ENCODE peak calls at places on chromosomes 12 and 14, in four cellular contexts. One of them, this sample, is unnamed. For H3K27me3 and H3K36me3, the result is how much of the 10 kb centered on the place peaks cover.

GRCh38 chr14:60196291-60196690 is 31.1 kb upstream of the DHRS7 start:
- DNase-seq in lung: no peak
- DNase-seq in hepatocyte: no peak
- DNase-seq in colonic mucosa: no peak
- DNase-seq in this sample: no peak

GRCh38 chr12:20946732-20947131 is 136.2 kb downstream of the SLCO1B3 start:
- DNase-seq in lung: no peak
- DNase-seq in hepatocyte: peak
- DNase-seq in colonic mucosa: peak
- DNase-seq in this sample: peak

GRCh38 chr12:67069451-67070306 is 199.5 kb upstream of the CAND1 start:
- DNase-seq in lung: peak
- DNase-seq in hepatocyte: peak
- DNase-seq in colonic mucosa: peak
- DNase-seq in this sample: peak

GRCh38 chr14:96090441-96091148 is 51.4 kb downstream of the C14orf132 start:
- DNase-seq in lung: no peak
- DNase-seq in hepatocyte: peak
- DNase-seq in colonic mucosa: peak
- DNase-seq in this sample: peak

GRCh38 chr12:29486972-29487371 is 10.5 kb downstream of the OVCH1 start:
- DNase-seq in lung: no peak
- DNase-seq in hepatocyte: no peak
- DNase-seq in colonic mucosa: no peak
- DNase-seq in this sample: no peak

GRCh38 chr12:49342066-49342913 is 4.4 kb upstream of the DNAJC22 start:
- DNase-seq in lung: peak
- DNase-seq in hepatocyte: peak
- DNase-seq in colonic mucosa: peak
- DNase-seq in this sample: peak

GRCh38 chr12:63319936-63320633 is 169.1 kb upstream of the AVPR1A start:
- DNase-seq in lung: no peak
- DNase-seq in hepatocyte: no peak
- DNase-seq in colonic mucosa: no peak
- DNase-seq in this sample: no peak

GRCh38 chr14:75299064-75299463 is 20.4 kb downstream of the FOS start:
- DNase-seq in lung: peak
- DNase-seq in hepatocyte: peak
- DNase-seq in colonic mucosa: no peak
- DNase-seq in this sample: no peak

GRCh38 chr14:24196071-24197061 is 1.1 kb upstream of the TM9SF1 start:
- DNase-seq in lung: no peak
- DNase-seq in hepatocyte: no peak
- DNase-seq in colonic mucosa: no peak
- DNase-seq in this sample: peak

GRCh38 chr12:97312570-97313135 is 150.0 kb upstream of the RMST start:
- DNase-seq in lung: no peak
- DNase-seq in hepatocyte: no peak
- DNase-seq in colonic mucosa: no peak
- DNase-seq in this sample: peak

GRCh38 chr12:127052491-127053232 is 1214.3 kb upstream of the TMEM132C start:
- DNase-seq in lung: no peak
- DNase-seq in hepatocyte: no peak
- DNase-seq in colonic mucosa: no peak
- DNase-seq in this sample: no peak

GRCh38 chr12:57430117-57430930 is 519 bp downstream of the R3HDM2 start:
- DNase-seq in lung: peak
- DNase-seq in hepatocyte: no peak
- DNase-seq in colonic mucosa: peak
- DNase-seq in this sample: peak

GRCh38 chr12:92369061-92369460 is 223.4 kb upstream of the BTG1 start:
- DNase-seq in lung: no peak
- DNase-seq in hepatocyte: no peak
- DNase-seq in colonic mucosa: no peak
- DNase-seq in this sample: no peak

GRCh38 chr14:30443368-30444007 is 115.5 kb upstream of the G2E3 start:
- DNase-seq in lung: no peak
- DNase-seq in hepatocyte: peak
- DNase-seq in colonic mucosa: no peak
- DNase-seq in this sample: peak

GRCh38 chr14:28308727-28309126 is 457.9 kb upstream of the FOXG1 start:
- DNase-seq in lung: no peak
- DNase-seq in hepatocyte: no peak
- DNase-seq in colonic mucosa: no peak
- DNase-seq in this sample: no peak

GRCh38 chr14:73796881-73797539 is 54.6 kb upstream of the PTGR2 start:
- DNase-seq in lung: no peak
- DNase-seq in hepatocyte: no peak
- DNase-seq in colonic mucosa: no peak
- DNase-seq in this sample: no peak

GRCh38 chr14:25049559-25050493 is at the start of gene STXBP6:
- DNase-seq in lung: peak
- DNase-seq in hepatocyte: peak
- DNase-seq in colonic mucosa: peak
- DNase-seq in this sample: peak

GRCh38 chr12:49189731-49190314 is 943 bp upstream of the TUBA1A start:
- DNase-seq in lung: no peak
- DNase-seq in hepatocyte: no peak
- DNase-seq in colonic mucosa: no peak
- DNase-seq in this sample: no peak

GRCh38 chr12:62537544-62537943 is 70.9 kb downstream of the MON2 start:
- DNase-seq in lung: no peak
- DNase-seq in hepatocyte: peak
- DNase-seq in colonic mucosa: no peak
- DNase-seq in this sample: no peak

GRCh38 chr14:91111443-91111842 is 2.4 kb upstream of the DGLUCY start:
- DNase-seq in lung: no peak
- DNase-seq in hepatocyte: no peak
- DNase-seq in colonic mucosa: no peak
- DNase-seq in this sample: no peak

GRCh38 chr14:80425686-80426085 is 214.4 kb upstream of the DIO2 start:
- DNase-seq in lung: no peak
- DNase-seq in hepatocyte: peak
- DNase-seq in colonic mucosa: no peak
- DNase-seq in this sample: no peak

GRCh38 chr12:117025481-117026151 is 73.6 kb downstream of the TESC start:
- DNase-seq in lung: peak
- DNase-seq in hepatocyte: peak
- DNase-seq in colonic mucosa: peak
- DNase-seq in this sample: peak

GRCh38 chr12:47823422-47824086 is 3.9 kb upstream of the HDAC7 start:
- DNase-seq in lung: no peak
- DNase-seq in hepatocyte: no peak
- DNase-seq in colonic mucosa: no peak
- DNase-seq in this sample: no peak

GRCh38 chr14:23361320-23361719 is 3.7 kb downstream of the EFS start:
- DNase-seq in lung: no peak
- DNase-seq in hepatocyte: no peak
- DNase-seq in colonic mucosa: no peak
- DNase-seq in this sample: no peak

GRCh38 chr12:12983420-12984035 is 16.5 kb downstream of the HEBP1 start:
- DNase-seq in lung: no peak
- DNase-seq in hepatocyte: peak
- DNase-seq in colonic mucosa: peak
- DNase-seq in this sample: no peak

GRCh38 chr12:106118-106561 is 39.6 kb downstream of the IQSEC3 start:
- DNase-seq in lung: no peak
- DNase-seq in hepatocyte: peak
- DNase-seq in colonic mucosa: no peak
- DNase-seq in this sample: peak

GRCh38 chr12:10184261-10184843 is 5.5 kb downstream of the TMEM52B start:
- DNase-seq in lung: no peak
- DNase-seq in hepatocyte: peak
- DNase-seq in colonic mucosa: no peak
- DNase-seq in this sample: no peak

GRCh38 chr12:109949089-109949488 is 47.1 kb downstream of the GIT2 start:
- DNase-seq in lung: no peak
- DNase-seq in hepatocyte: peak
- DNase-seq in colonic mucosa: peak
- DNase-seq in this sample: no peak

GRCh38 chr14:91891721-91892220 is 24.4 kb upstream of the TC2N start:
- DNase-seq in lung: no peak
- DNase-seq in hepatocyte: no peak
- DNase-seq in colonic mucosa: no peak
- DNase-seq in this sample: no peak

GRCh38 chr12:4700621-4701026 is 19.6 kb upstream of the GALNT8 start:
- DNase-seq in lung: peak
- DNase-seq in hepatocyte: peak
- DNase-seq in colonic mucosa: no peak
- DNase-seq in this sample: no peak

GRCh38 chr12:54475542-54475941 is 2.1 kb upstream of the GTSF1 start:
- DNase-seq in lung: no peak
- DNase-seq in hepatocyte: no peak
- DNase-seq in colonic mucosa: no peak
- DNase-seq in this sample: no peak

GRCh38 chr12:54478270-54478669 is 4.9 kb upstream of the GTSF1 start:
- DNase-seq in lung: no peak
- DNase-seq in hepatocyte: no peak
- DNase-seq in colonic mucosa: no peak
- DNase-seq in this sample: no peak

GRCh38 chr12:54477259-54477658 is 3.9 kb upstream of the GTSF1 start:
- DNase-seq in lung: no peak
- DNase-seq in hepatocyte: no peak
- DNase-seq in colonic mucosa: no peak
- DNase-seq in this sample: no peak

GRCh38 chr12:54471793-54472192 is 1.6 kb downstream of the GTSF1 start:
- DNase-seq in lung: no peak
- DNase-seq in hepatocyte: no peak
- DNase-seq in colonic mucosa: no peak
- DNase-seq in this sample: no peak

GRCh38 chr12:54472494-54473262 is 724 bp downstream of the GTSF1 start:
- DNase-seq in lung: no peak
- DNase-seq in hepatocyte: no peak
- DNase-seq in colonic mucosa: no peak
- DNase-seq in this sample: no peak
- H3K4me3 ChIP-seq in lung: no peak
- H3K4me3 ChIP-seq in hepatocyte: no peak
- H3K4me3 ChIP-seq in colonic mucosa: no peak
- H3K4me3 ChIP-seq in this sample: no peak

GRCh38 chr14:101192661-101193000 is 289.1 kb upstream of the RTL1 start:
- DNase-seq in lung: no peak
- DNase-seq in hepatocyte: no peak
- DNase-seq in colonic mucosa: no peak
- DNase-seq in this sample: no peak

GRCh38 chr14:101193845-101194355 is 290.4 kb upstream of the RTL1 start:
- DNase-seq in lung: no peak
- DNase-seq in hepatocyte: no peak
- DNase-seq in colonic mucosa: no peak
- DNase-seq in this sample: no peak

GRCh38 chr14:101194356-101195308 is 291.1 kb upstream of the RTL1 start:
- DNase-seq in lung: no peak
- DNase-seq in hepatocyte: no peak
- DNase-seq in colonic mucosa: no peak
- DNase-seq in this sample: peak

GRCh38 chr14:101191882-101192660 is 288.5 kb upstream of the RTL1 start:
- DNase-seq in lung: no peak
- DNase-seq in hepatocyte: no peak
- DNase-seq in colonic mucosa: no peak
- DNase-seq in this sample: peak

DNA sequence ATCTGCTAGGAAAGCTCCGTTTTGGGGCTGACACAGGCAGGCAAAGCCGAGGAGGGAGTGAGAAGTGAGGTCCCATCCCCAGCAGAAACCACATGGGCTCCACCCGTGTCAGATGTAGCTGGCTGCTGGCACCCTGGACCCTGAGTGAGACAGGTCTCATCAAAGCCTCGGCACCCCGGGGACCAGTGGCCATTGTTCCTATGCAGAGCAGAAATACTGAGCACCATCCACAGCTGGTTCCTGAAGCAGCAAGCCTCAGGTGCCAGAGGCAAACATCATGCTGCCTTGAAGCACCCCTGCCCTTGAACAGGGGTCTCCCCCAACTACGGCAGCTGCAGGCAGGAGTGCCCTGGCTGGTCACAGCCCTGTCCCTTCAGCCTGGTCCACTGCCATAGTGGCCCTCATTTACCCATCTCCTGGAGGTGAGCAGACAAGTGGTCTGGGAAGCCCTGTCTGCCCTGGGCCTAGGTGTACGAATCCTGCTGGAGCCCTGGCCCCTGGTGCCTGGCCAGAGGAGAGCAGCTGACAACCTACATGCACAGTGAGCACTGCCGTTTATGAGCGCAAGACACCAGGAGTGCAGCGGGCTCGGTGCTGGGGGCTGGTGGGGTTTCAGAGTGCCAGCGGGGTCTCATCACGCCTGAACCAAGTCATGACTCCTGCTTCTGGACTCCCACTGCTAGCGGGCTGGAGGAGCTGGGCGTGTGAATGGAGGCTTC is 289.8 kb upstream of the RTL1 start:
- DNase-seq in lung: no peak
- DNase-seq in hepatocyte: no peak
- DNase-seq in colonic mucosa: no peak
- DNase-seq in this sample: peak
- H3K27me3 ChIP-seq in lung: under half
- H3K27me3 ChIP-seq in hepatocyte: under half
- H3K27me3 ChIP-seq in colonic mucosa: under half
- H3K27me3 ChIP-seq in this sample: under half

GRCh38 chr14:41609704-41610183 is 3.1 kb downstream of the LRFN5 start:
- DNase-seq in lung: no peak
- DNase-seq in hepatocyte: peak
- DNase-seq in colonic mucosa: peak
- DNase-seq in this sample: peak
- H3K36me3 ChIP-seq in lung: under half
- H3K36me3 ChIP-seq in hepatocyte: under half
- H3K36me3 ChIP-seq in colonic mucosa: under half
- H3K36me3 ChIP-seq in this sample: under half

DNA sequence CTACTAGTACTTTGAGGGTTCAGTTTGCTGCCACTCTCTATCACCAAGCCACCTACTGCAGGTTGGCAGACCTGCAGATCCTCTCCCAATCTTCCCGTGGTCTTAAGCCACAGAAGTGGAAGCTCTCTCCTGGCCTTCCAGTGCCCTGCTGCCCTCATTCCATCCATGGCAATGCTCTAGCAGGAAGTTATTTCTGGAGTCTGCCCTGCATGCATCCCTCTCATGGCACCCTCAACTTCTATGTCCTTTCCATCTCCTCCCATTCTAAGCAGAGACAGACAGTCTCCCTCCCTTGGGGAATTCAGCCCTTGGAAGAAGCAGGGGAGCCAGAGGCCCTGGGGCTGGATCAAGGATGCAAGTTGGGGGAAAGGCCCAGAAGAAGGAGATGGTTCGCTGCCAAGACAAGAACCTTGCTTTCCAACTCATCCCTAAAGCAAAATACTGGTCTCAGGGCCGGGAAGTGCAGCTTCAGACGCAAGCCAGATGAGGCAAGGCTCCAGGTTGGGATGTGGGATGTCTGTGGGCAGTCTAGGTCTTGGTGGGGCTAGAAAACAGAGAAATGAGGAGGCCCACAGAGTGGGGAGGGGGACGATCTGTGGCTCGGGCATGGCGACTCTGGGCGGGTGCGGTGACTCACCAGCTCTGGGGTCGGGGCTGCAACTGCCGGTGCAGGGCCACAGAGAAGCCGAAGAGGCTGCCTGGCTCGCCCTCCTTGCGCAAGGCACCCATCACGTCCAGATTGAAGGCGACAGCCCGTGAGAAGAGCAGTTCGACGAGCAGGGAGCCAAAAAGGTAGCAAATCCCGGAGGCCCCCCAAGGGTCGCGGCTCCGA is 648 bp downstream of the ITGA7 start:
- DNase-seq in lung: no peak
- DNase-seq in hepatocyte: peak
- DNase-seq in colonic mucosa: no peak
- DNase-seq in this sample: no peak
- H3K4me3 ChIP-seq in lung: peak
- H3K4me3 ChIP-seq in hepatocyte: peak
- H3K4me3 ChIP-seq in colonic mucosa: peak
- H3K4me3 ChIP-seq in this sample: peak

This sample was measured in H7.